ENCODE peak calls at places on chromosome 19, in nine cellular contexts. J is activated CD4-positive, alpha-beta T cell treated with anti-CD3 and anti-CD28 coated beads for 24 hours; Y is SK-N-DZ; Q is fibroblast of mammary gland; I is omental fat pad; M is hepatic stellate cell; U is activated CD8-positive, alpha-beta memory T cell treated with anti-CD3 and anti-CD28 coated beads, Interleukin-2, amount 50 U/mL, for 4 hours; H is neuronal stem cell; P is colonic mucosa. R is an unnamed sample.
A peak's percentile ranks its signal among the peaks of the same experiment; 100 is the strongest.

GRCh38 chr19:34504809-34505291 is 23.3 kb downstream of the WTIP start:
- DNase-seq in J (no peak), Y (no peak), Q (no peak), I (no peak), M (no peak), U (no peak), H (no peak), P (no peak), R (no peak)

GRCh38 chr19:3545669-3546034 is 6.7 kb downstream of the TEKTIP1 start:
- DNase-seq in J (no peak), Y (no peak), Q (no peak), I (no peak), M (no peak), U (no peak), H (no peak), P (no peak), R (no peak)

GRCh38 chr19:46616631-46617322 is 8.1 kb downstream of the PTGIR start:
- DNase-seq in J (peak; percentile 54), Y (peak; percentile 40), Q (peak; percentile 74), I (no peak), M (peak; percentile 74), U (no peak), H (no peak), P (no peak), R (no peak)

GRCh38 chr19:45599286-45599685 is 2.7 kb downstream of the GPR4 start:
- DNase-seq in J (no peak), Y (no peak), Q (no peak), I (no peak), M (no peak), U (no peak), H (no peak), P (no peak), R (no peak)

GRCh38 chr19:7926021-7926726 is at the start of gene CTXN1:
- DNase-seq in J (peak; percentile 75), Y (no peak), Q (peak; percentile 36), I (peak; percentile 61), M (peak; percentile 79), U (peak; percentile 81), H (peak; percentile 72), P (peak; percentile 83), R (peak; percentile 66)

GRCh38 chr19:2034729-2035589 is 16.1 kb downstream of the MKNK2 start:
- DNase-seq in J (peak; percentile 55), Y (no peak), Q (peak; percentile 41), I (no peak), M (peak; percentile 58), U (peak; percentile 55), H (no peak), P (peak; percentile 91), R (peak; percentile 57)

GRCh38 chr19:10206226-10206873 is 11.6 kb upstream of the DNMT1 start:
- DNase-seq in J (no peak), Y (no peak), Q (peak; percentile 69), I (no peak), M (no peak), U (no peak), H (no peak), P (no peak), R (no peak)

GRCh38 chr19:53597023-53597422 is 34.8 kb upstream of the DPRX start:
- DNase-seq in J (no peak), Y (no peak), Q (no peak), I (no peak), M (no peak), U (no peak), H (no peak), P (no peak), R (no peak)

GRCh38 chr19:53704011-53704410 is 72.2 kb downstream of the DPRX start:
- DNase-seq in J (no peak), Y (no peak), Q (no peak), I (no peak), M (no peak), U (no peak), H (no peak), P (no peak), R (no peak)

GRCh38 chr19:45216677-45217076 is 28.5 kb downstream of the EXOC3L2 start:
- DNase-seq in J (no peak), Y (no peak), Q (no peak), I (no peak), M (peak; percentile 48), U (no peak), H (no peak), P (no peak), R (no peak)

GRCh38 chr19:50330365-50331078 is 1.3 kb upstream of the KCNC3 start:
- DNase-seq in J (peak; percentile 79), Y (peak; percentile 72), Q (peak; percentile 26), I (no peak), M (no peak), U (peak; percentile 62), H (peak; percentile 95), P (peak; percentile 76), R (peak; percentile 61)

GRCh38 chr19:41219924-41220567 is 1.0 kb downstream of the AXL start:
- DNase-seq in J (no peak), Y (no peak), Q (peak; percentile 78), I (no peak), M (peak; percentile 92), U (no peak), H (no peak), P (no peak), R (no peak)

R was measured in stimulated activated CD4-positive, alpha-beta T cell treated with anti-CD3 and anti-CD28 coated beads, TNF-alpha, amount 100 ng/mL, for 24 hours.